ENCODE peak calls at places on chromosomes 1 and 21, in nine cellular contexts. I is GM20000, M is Calu3, W is Panc1, H is astrocyte of the spinal cord, N is AG09309, R is endothelial cell, A is fibroblast of lung, V is esophagus squamous epithelium. K is an unnamed sample.

GRCh38 chr1:116375165-116375883 is 2.3 kb downstream of the ATP1A1 start:
- DNase-seq in I (no peak), M (no peak), W (no peak), H (no peak), N (no peak), R (no peak), A (no peak), V (no peak), K (peak)

GRCh38 chr21:14550200-14550599 is 4.1 kb upstream of the SAMSN1 start:
- DNase-seq in I (no peak), M (peak), W (no peak), H (no peak), N (no peak), R (no peak), A (no peak), V (no peak), K (no peak)

GRCh38 chr1:64933296-64934070 is 32.9 kb downstream of the JAK1 start:
- DNase-seq in I (no peak), M (no peak), W (no peak), H (peak), N (peak), R (no peak), A (peak), V (no peak), K (peak)

GRCh38 chr1:150186789-150187559 is 37.3 kb downstream of the PLEKHO1 start:
- DNase-seq in I (peak), M (peak), W (peak), H (peak), N (peak), R (no peak), A (peak), V (no peak), K (peak)

GRCh38 chr1:222798111-222798510 is 16.7 kb upstream of the DISP1 start:
- DNase-seq in I (no peak), M (peak), W (no peak), H (peak), N (no peak), R (no peak), A (peak), V (no peak), K (peak)

GRCh38 chr1:228471762-228472398 is 15.3 kb upstream of the RNF187 start:
- DNase-seq in I (peak), M (no peak), W (no peak), H (peak), N (no peak), R (no peak), A (peak), V (no peak), K (peak)

GRCh38 chr1:35726814-35727433 is 8.2 kb upstream of the C1orf216 start:
- DNase-seq in I (peak), M (peak), W (no peak), H (peak), N (peak), R (peak), A (peak), V (no peak), K (peak)

GRCh38 chr1:36851087-36851486 is 183.2 kb downstream of the GRIK3 start:
- DNase-seq in I (no peak), M (no peak), W (no peak), H (no peak), N (no peak), R (no peak), A (no peak), V (no peak), K (no peak)

GRCh38 chr1:84803604-84804003 is 89.4 kb downstream of the LPAR3 start:
- DNase-seq in I (no peak), M (no peak), W (no peak), H (no peak), N (no peak), R (no peak), A (no peak), V (no peak), K (no peak)

GRCh38 chr1:79561521-79561978 is 555.0 kb upstream of the ADGRL4 start:
- DNase-seq in I (no peak), M (no peak), W (no peak), H (no peak), N (no peak), R (no peak), A (no peak), V (no peak), K (no peak)

GRCh38 chr1:89980605-89981004 is 14.3 kb upstream of the ZNF326 start:
- DNase-seq in I (no peak), M (no peak), W (no peak), H (no peak), N (no peak), R (no peak), A (no peak), V (no peak), K (no peak)

GRCh38 chr21:44723177-44724131 is 12.1 kb upstream of the TSPEAR start:
- DNase-seq in I (no peak), M (no peak), W (no peak), H (no peak), N (no peak), R (no peak), A (no peak), V (no peak), K (peak)

GRCh38 chr1:50973875-50974617 is 4.0 kb downstream of the CDKN2C start:
- DNase-seq in I (no peak), M (peak), W (no peak), H (no peak), N (no peak), R (no peak), A (no peak), V (no peak), K (no peak)

GRCh38 chr1:23466423-23466989 is 17.5 kb downstream of the ASAP3 start:
- DNase-seq in I (no peak), M (no peak), W (no peak), H (no peak), N (no peak), R (no peak), A (no peak), V (no peak), K (no peak)

GRCh38 chr1:97350662-97351061 is 570.2 kb downstream of the DPYD start:
- DNase-seq in I (no peak), M (no peak), W (no peak), H (peak), N (no peak), R (no peak), A (peak), V (no peak), K (no peak)

GRCh38 chr1:87869563-87869962 is 540.9 kb downstream of the LMO4 start:
- DNase-seq in I (no peak), M (peak), W (no peak), H (peak), N (peak), R (no peak), A (peak), V (no peak), K (no peak)

GRCh38 chr1:107782192-107782845 is 182.7 kb downstream of the VAV3 start:
- DNase-seq in I (no peak), M (peak), W (no peak), H (peak), N (peak), R (peak), A (peak), V (no peak), K (peak)

GRCh38 chr1:215228193-215228592 is 145.7 kb downstream of the KCNK2 start:
- DNase-seq in I (no peak), M (no peak), W (no peak), H (no peak), N (no peak), R (no peak), A (no peak), V (no peak), K (no peak)

GRCh38 chr1:28395181-28395580 is 25.6 kb downstream of the PHACTR4 start:
- DNase-seq in I (no peak), M (no peak), W (no peak), H (no peak), N (no peak), R (no peak), A (peak), V (no peak), K (no peak)

GRCh38 chr1:114319480-114319879 is 165.8 kb upstream of the SYT6 start:
- DNase-seq in I (no peak), M (no peak), W (no peak), H (peak), N (peak), R (no peak), A (peak), V (no peak), K (no peak)

GRCh38 chr21:33395866-33396265 is 7.3 kb upstream of the IFNGR2 start:
- DNase-seq in I (no peak), M (no peak), W (no peak), H (peak), N (no peak), R (no peak), A (peak), V (no peak), K (no peak)

GRCh38 chr21:44436111-44436611 is 19.1 kb upstream of the LRRC3 start:
- DNase-seq in I (no peak), M (no peak), W (no peak), H (no peak), N (no peak), R (no peak), A (no peak), V (no peak), K (no peak)

GRCh38 chr1:74689800-74690696 is 16.5 kb upstream of the ERICH3 start:
- DNase-seq in I (no peak), M (peak), W (peak), H (peak), N (peak), R (peak), A (peak), V (no peak), K (peak)

GRCh38 chr1:1020415-1021009 is 592 bp downstream of the AGRN start:
- DNase-seq in I (peak), M (peak), W (no peak), H (no peak), N (no peak), R (no peak), A (no peak), V (no peak), K (peak)

GRCh38 chr1:20282544-20282943 is 8.1 kb upstream of the VWA5B1 start:
- DNase-seq in I (no peak), M (no peak), W (no peak), H (no peak), N (no peak), R (no peak), A (no peak), V (no peak), K (no peak)

GRCh38 chr1:168920456-168921094 is 185.9 kb upstream of the ATP1B1 start:
- DNase-seq in I (no peak), M (peak), W (peak), H (no peak), N (no peak), R (no peak), A (peak), V (no peak), K (no peak)

DNA sequence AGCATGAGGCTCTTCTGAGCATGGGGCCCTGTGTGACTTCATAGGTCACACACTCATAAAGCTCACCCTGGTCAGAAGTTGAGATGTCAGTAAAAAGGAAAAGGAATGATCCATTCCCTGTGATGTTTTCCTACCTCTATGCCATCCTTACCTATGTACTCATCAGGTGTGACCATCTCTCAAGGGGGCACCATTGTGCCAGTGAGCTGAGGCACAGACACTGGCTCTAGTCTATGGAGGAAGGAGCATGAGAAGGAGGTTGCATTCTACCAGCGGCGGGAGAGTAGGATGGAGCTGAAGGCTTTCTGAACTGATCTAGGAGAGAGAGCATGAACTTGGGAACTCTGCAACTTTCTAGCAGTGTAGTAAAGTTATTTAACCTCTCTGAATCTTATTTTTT is 65.8 kb upstream of the RGL1 start:
- DNase-seq in I (no peak), M (no peak), W (no peak), H (no peak), N (no peak), R (no peak), A (no peak), V (no peak), K (peak)
- TF ChIP-seq CTCF in I (no peak), M (no peak), W (no peak), H (no peak), N (no peak), R (no peak), A (no peak), V (no peak), K (no peak)

GRCh38 chr1:156376958-156377919 is 8.2 kb downstream of the RHBG start:
- DNase-seq in I (no peak), M (no peak), W (no peak), H (no peak), N (no peak), R (no peak), A (no peak), V (no peak), K (no peak)

GRCh38 chr1:156378557-156378956 is 9.5 kb downstream of the RHBG start:
- DNase-seq in I (no peak), M (no peak), W (no peak), H (no peak), N (no peak), R (no peak), A (no peak), V (no peak), K (no peak)

GRCh38 chr1:156383023-156383422 is 14.0 kb downstream of the RHBG start:
- DNase-seq in I (peak), M (peak), W (peak), H (peak), N (no peak), R (peak), A (peak), V (no peak), K (peak)

GRCh38 chr1:156382561-156382960 is 13.6 kb downstream of the RHBG start:
- DNase-seq in I (no peak), M (no peak), W (no peak), H (no peak), N (no peak), R (no peak), A (no peak), V (no peak), K (no peak)

GRCh38 chr1:156379420-156380165 is 10.6 kb downstream of the RHBG start:
- DNase-seq in I (no peak), M (no peak), W (no peak), H (no peak), N (no peak), R (no peak), A (no peak), V (no peak), K (no peak)
- TF ChIP-seq CTCF in I (no peak), M (no peak), W (no peak), H (no peak), N (no peak), R (no peak), A (no peak), V (no peak), K (no peak)

GRCh38 chr1:61460230-61460629 is 264.7 kb downstream of the TM2D1 start:
- DNase-seq in I (no peak), M (no peak), W (no peak), H (no peak), N (no peak), R (no peak), A (no peak), V (no peak), K (no peak)
- TF ChIP-seq CTCF in I (no peak), M (no peak), W (no peak), H (no peak), N (no peak), R (no peak), A (no peak), V (no peak), K (no peak)

GRCh38 chr1:81174052-81174451 is 626.7 kb upstream of the ADGRL2 start:
- DNase-seq in I (no peak), M (peak), W (no peak), H (no peak), N (no peak), R (no peak), A (peak), V (no peak), K (no peak)

GRCh38 chr1:81179239-81179638 is 621.5 kb upstream of the ADGRL2 start:
- DNase-seq in I (no peak), M (peak), W (no peak), H (peak), N (peak), R (no peak), A (peak), V (no peak), K (no peak)

GRCh38 chr1:81172483-81172882 is 628.3 kb upstream of the ADGRL2 start:
- DNase-seq in I (no peak), M (no peak), W (no peak), H (no peak), N (no peak), R (no peak), A (no peak), V (no peak), K (no peak)

GRCh38 chr1:81170721-81171120 is 630.0 kb upstream of the ADGRL2 start:
- DNase-seq in I (no peak), M (no peak), W (no peak), H (no peak), N (no peak), R (no peak), A (peak), V (no peak), K (no peak)

DNA sequence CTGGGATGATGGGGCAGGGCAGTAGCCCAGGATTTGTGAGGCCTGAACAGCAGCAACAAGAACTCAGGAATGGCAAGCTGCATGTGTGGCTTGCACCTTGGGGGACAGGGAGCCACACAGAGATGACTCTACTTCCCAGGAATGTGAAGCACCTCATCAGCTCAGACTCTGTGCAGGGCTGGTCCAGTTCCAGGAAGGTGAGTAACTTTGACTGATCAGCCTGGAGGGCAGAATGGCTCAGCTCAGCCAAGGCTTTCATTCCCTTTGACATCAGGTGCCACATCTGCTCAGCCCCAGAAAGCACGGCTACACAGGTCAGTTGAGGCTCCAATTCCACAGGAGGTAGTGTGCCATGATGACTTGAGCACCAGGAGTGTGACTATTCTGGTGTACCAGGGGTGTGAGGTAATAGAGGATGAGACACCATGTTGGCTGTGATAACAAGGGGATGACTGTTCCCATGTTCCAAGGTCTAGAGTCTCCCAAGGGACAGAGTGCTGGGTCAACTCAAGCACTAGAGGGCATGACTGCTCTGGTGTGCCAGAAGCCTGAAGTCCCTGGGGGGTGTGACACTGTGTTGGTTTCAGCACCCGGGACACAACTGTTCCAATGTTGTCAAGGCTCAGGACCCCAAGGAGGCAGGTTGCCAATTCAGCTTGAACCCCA is 625.8 kb upstream of the ADGRL2 start:
- DNase-seq in I (no peak), M (peak), W (no peak), H (peak), N (no peak), R (no peak), A (no peak), V (no peak), K (no peak)
- TF ChIP-seq CTCF in I (no peak), M (peak), W (no peak), H (no peak), N (no peak), R (no peak), A (no peak), V (no peak), K (no peak)

GRCh38 chr1:201517631-201518030 is 10.7 kb upstream of the CSRP1 start:
- DNase-seq in I (no peak), M (peak), W (no peak), H (no peak), N (no peak), R (no peak), A (no peak), V (no peak), K (no peak)

GRCh38 chr1:201515062-201515750 is 8.3 kb upstream of the CSRP1 start:
- DNase-seq in I (no peak), M (no peak), W (no peak), H (no peak), N (no peak), R (no peak), A (no peak), V (no peak), K (no peak)

GRCh38 chr1:201518105-201518504 is 11.2 kb upstream of the CSRP1 start:
- DNase-seq in I (no peak), M (no peak), W (no peak), H (no peak), N (no peak), R (no peak), A (no peak), V (no peak), K (no peak)

GRCh38 chr1:201516511-201517127 is 9.7 kb upstream of the CSRP1 start:
- DNase-seq in I (no peak), M (no peak), W (no peak), H (no peak), N (no peak), R (no peak), A (no peak), V (no peak), K (no peak)

GRCh38 chr1:201515895-201516294 is 9.0 kb upstream of the CSRP1 start:
- DNase-seq in I (no peak), M (no peak), W (no peak), H (no peak), N (no peak), R (no peak), A (no peak), V (no peak), K (no peak)
- TF ChIP-seq CTCF in I (no peak), M (no peak), W (no peak), H (no peak), N (no peak), R (no peak), A (no peak), V (no peak), K (no peak)

GRCh38 chr1:196467230-196467629 is 141.0 kb downstream of the KCNT2 start:
- DNase-seq in I (no peak), M (no peak), W (no peak), H (no peak), N (no peak), R (no peak), A (peak), V (no peak), K (no peak)
- TF ChIP-seq CTCF in I (no peak), M (no peak), W (no peak), H (no peak), N (no peak), R (no peak), A (no peak), V (no peak), K (no peak)

DNA sequence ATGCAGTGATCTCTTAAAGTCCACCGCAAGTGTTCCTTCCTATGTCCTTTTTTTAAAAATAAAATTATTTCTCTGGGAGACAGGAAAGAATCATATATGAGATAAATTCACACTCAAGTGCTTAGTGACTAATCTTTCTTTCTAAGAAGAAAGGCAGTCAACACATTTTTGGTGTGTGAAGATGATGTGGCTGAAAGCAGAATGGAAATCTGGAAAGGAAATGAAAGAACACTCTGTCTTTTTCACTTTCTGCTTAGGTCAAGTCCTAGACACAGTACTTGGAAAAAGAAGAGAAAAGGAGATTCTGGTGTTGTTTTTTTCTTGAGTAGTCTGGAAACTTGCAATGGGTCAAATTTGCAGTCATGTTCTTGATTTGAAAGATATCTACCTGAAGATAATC is 45.5 kb upstream of the PRRX1 start:
- DNase-seq in I (no peak), M (no peak), W (no peak), H (peak), N (no peak), R (no peak), A (no peak), V (no peak), K (no peak)
- TF ChIP-seq CTCF in I (no peak), M (no peak), W (no peak), H (no peak), N (no peak), R (no peak), A (no peak), V (no peak), K (no peak)